ENCODE peak calls at places on chromosomes 7 and 10, in six cellular contexts. One of them, this sample, is unnamed.

GRCh38 chr10:30034433-30035137 is 24.8 kb downstream of the JCAD start:
- DNase-seq in endothelial cell of umbilical vein: no peak
- DNase-seq in K562: no peak
- DNase-seq in A549: no peak
- DNase-seq in HepG2: no peak
- DNase-seq in GM12878: peak; percentile 33
- DNase-seq in this sample: peak; percentile 90

GRCh38 chr10:101566333-101567164 is 21.5 kb downstream of the POLL start:
- DNase-seq in endothelial cell of umbilical vein: peak; percentile 14
- DNase-seq in A549: no peak
- DNase-seq in K562: peak; percentile 71
- DNase-seq in GM12878: no peak
- DNase-seq in HepG2: no peak
- DNase-seq in this sample: no peak

GRCh38 chr7:77799078-77799964 is 748 bp downstream of the PHTF2 start:
- DNase-seq in HepG2: no peak
- DNase-seq in K562: peak; percentile 47
- DNase-seq in endothelial cell of umbilical vein: peak; percentile 61
- DNase-seq in A549: peak; percentile 29
- DNase-seq in GM12878: no peak
- DNase-seq in this sample: peak; percentile 84

GRCh38 chr7:55545496-55545895 is 26.8 kb downstream of the VOPP1 start:
- DNase-seq in K562: no peak
- DNase-seq in GM12878: no peak
- DNase-seq in HepG2: no peak
- DNase-seq in A549: peak; percentile 33
- DNase-seq in endothelial cell of umbilical vein: no peak
- DNase-seq in this sample: no peak

GRCh38 chr10:50312464-50313437 is 61.4 kb upstream of the ASAH2 start:
- DNase-seq in K562: no peak
- DNase-seq in GM12878: no peak
- DNase-seq in A549: no peak
- DNase-seq in HepG2: no peak
- DNase-seq in endothelial cell of umbilical vein: no peak
- DNase-seq in this sample: no peak

GRCh38 chr10:24701447-24701846 is 22.2 kb downstream of the ARHGAP21 start:
- DNase-seq in GM12878: peak; percentile 55
- DNase-seq in A549: no peak
- DNase-seq in endothelial cell of umbilical vein: no peak
- DNase-seq in HepG2: no peak
- DNase-seq in K562: no peak
- DNase-seq in this sample: peak; percentile 57

GRCh38 chr7:106775552-106775936 is 89.5 kb upstream of the PIK3CG start:
- DNase-seq in endothelial cell of umbilical vein: peak; percentile 87
- DNase-seq in HepG2: no peak
- DNase-seq in A549: peak; percentile 75
- DNase-seq in GM12878: no peak
- DNase-seq in K562: peak; percentile 56
- DNase-seq in this sample: peak; percentile 24

GRCh38 chr7:76292206-76292573 is 10.3 kb upstream of the HSPB1 start:
- DNase-seq in K562: no peak
- DNase-seq in endothelial cell of umbilical vein: peak; percentile 98
- DNase-seq in A549: no peak
- DNase-seq in GM12878: no peak
- DNase-seq in HepG2: peak; percentile 40
- DNase-seq in this sample: peak; percentile 74

GRCh38 chr10:15780353-15781135 is 60.8 kb upstream of the ITGA8 start:
- DNase-seq in endothelial cell of umbilical vein: peak; percentile 12
- DNase-seq in GM12878: no peak
- DNase-seq in A549: no peak
- DNase-seq in K562: no peak
- DNase-seq in HepG2: no peak
- DNase-seq in this sample: no peak

GRCh38 chr10:75404335-75405200 is 3.0 kb upstream of the ZNF503 start:
- DNase-seq in HepG2: peak; percentile 67
- DNase-seq in endothelial cell of umbilical vein: no peak
- DNase-seq in GM12878: no peak
- DNase-seq in A549: no peak
- DNase-seq in K562: no peak
- DNase-seq in this sample: no peak

GRCh38 chr7:18407385-18407784 is 88.2 kb upstream of the HDAC9 start:
- DNase-seq in K562: no peak
- DNase-seq in GM12878: no peak
- DNase-seq in HepG2: no peak
- DNase-seq in A549: no peak
- DNase-seq in endothelial cell of umbilical vein: peak; percentile 62
- DNase-seq in this sample: no peak

GRCh38 chr7:91266067-91266930 is 2.1 kb downstream of the FZD1 start:
- DNase-seq in A549: no peak
- DNase-seq in K562: no peak
- DNase-seq in HepG2: no peak
- DNase-seq in endothelial cell of umbilical vein: no peak
- DNase-seq in GM12878: no peak
- DNase-seq in this sample: no peak

GRCh38 chr7:40298421-40298820 is 163.6 kb downstream of the SUGCT start:
- DNase-seq in endothelial cell of umbilical vein: peak; percentile 60
- DNase-seq in GM12878: no peak
- DNase-seq in HepG2: no peak
- DNase-seq in K562: no peak
- DNase-seq in A549: no peak
- DNase-seq in this sample: no peak

GRCh38 chr10:21398549-21399345 is 126.7 kb downstream of the SKIDA1 start:
- DNase-seq in A549: peak; percentile 36
- DNase-seq in HepG2: no peak
- DNase-seq in endothelial cell of umbilical vein: no peak
- DNase-seq in K562: no peak
- DNase-seq in GM12878: no peak
- DNase-seq in this sample: no peak

GRCh38 chr10:118106426-118106825 is 59.7 kb upstream of the RAB11FIP2 start:
- DNase-seq in K562: peak; percentile 14
- DNase-seq in A549: peak; percentile 28
- DNase-seq in GM12878: no peak
- DNase-seq in endothelial cell of umbilical vein: peak; percentile 42
- DNase-seq in HepG2: peak; percentile 20
- DNase-seq in this sample: peak; percentile 51

GRCh38 chr10:102926842-102927241 is 8.7 kb downstream of the CNNM2 start:
- DNase-seq in A549: no peak
- DNase-seq in GM12878: no peak
- DNase-seq in K562: no peak
- DNase-seq in endothelial cell of umbilical vein: no peak
- DNase-seq in HepG2: no peak
- DNase-seq in this sample: no peak

GRCh38 chr10:81831060-81831459 is 43.9 kb upstream of the NRG3 start:
- DNase-seq in HepG2: no peak
- DNase-seq in K562: no peak
- DNase-seq in endothelial cell of umbilical vein: no peak
- DNase-seq in GM12878: no peak
- DNase-seq in A549: no peak
- DNase-seq in this sample: no peak

GRCh38 chr7:41420421-41420820 is 282.5 kb downstream of the INHBA start:
- DNase-seq in K562: no peak
- DNase-seq in endothelial cell of umbilical vein: no peak
- DNase-seq in HepG2: no peak
- DNase-seq in A549: no peak
- DNase-seq in GM12878: no peak
- DNase-seq in this sample: no peak

GRCh38 chr10:132883391-132883881 is 58.9 kb downstream of the CFAP46 start:
- DNase-seq in endothelial cell of umbilical vein: no peak
- DNase-seq in HepG2: no peak
- DNase-seq in K562: no peak
- DNase-seq in GM12878: no peak
- DNase-seq in A549: no peak
- DNase-seq in this sample: no peak

GRCh38 chr10:30984563-30985328 is 46.9 kb downstream of the ZNF438 start:
- DNase-seq in K562: no peak
- DNase-seq in A549: no peak
- DNase-seq in HepG2: no peak
- DNase-seq in GM12878: no peak
- DNase-seq in endothelial cell of umbilical vein: peak; percentile 74
- DNase-seq in this sample: peak; percentile 65

GRCh38 chr7:21767300-21767900 is 178.3 kb downstream of the CDCA7L start:
- DNase-seq in HepG2: peak; percentile 84
- DNase-seq in K562: peak; percentile 37
- DNase-seq in endothelial cell of umbilical vein: peak; percentile 60
- DNase-seq in GM12878: peak; percentile 26
- DNase-seq in A549: peak; percentile 90
- DNase-seq in this sample: peak; percentile 72

GRCh38 chr7:140656548-140657515 is 15.9 kb upstream of the ADCK2 start:
- DNase-seq in GM12878: no peak
- DNase-seq in endothelial cell of umbilical vein: peak; percentile 43
- DNase-seq in K562: no peak
- DNase-seq in A549: no peak
- DNase-seq in HepG2: peak; percentile 27
- DNase-seq in this sample: peak; percentile 95

GRCh38 chr7:140655511-140656408 is 15.1 kb upstream of the DENND2A start:
- DNase-seq in endothelial cell of umbilical vein: no peak
- DNase-seq in A549: no peak
- DNase-seq in HepG2: no peak
- DNase-seq in GM12878: no peak
- DNase-seq in K562: no peak
- DNase-seq in this sample: no peak

GRCh38 chr7:140659727-140660396 is 12.9 kb upstream of the ADCK2 start:
- DNase-seq in A549: no peak
- DNase-seq in K562: no peak
- DNase-seq in endothelial cell of umbilical vein: no peak
- DNase-seq in GM12878: no peak
- DNase-seq in HepG2: no peak
- DNase-seq in this sample: no peak

GRCh38 chr7:140661124-140661523 is 11.6 kb upstream of the ADCK2 start:
- DNase-seq in K562: no peak
- DNase-seq in GM12878: no peak
- DNase-seq in HepG2: no peak
- DNase-seq in A549: peak; percentile 28
- DNase-seq in endothelial cell of umbilical vein: no peak
- DNase-seq in this sample: no peak
- TF ChIP-seq CTCF in K562: peak; percentile 47
- TF ChIP-seq CTCF in GM12878: no peak
- TF ChIP-seq CTCF in HepG2: peak; percentile 43
- TF ChIP-seq CTCF in A549: no peak
- TF ChIP-seq CTCF in endothelial cell of umbilical vein: no peak
- TF ChIP-seq CTCF in this sample: no peak

GRCh38 chr7:136894789-136895188 is 26.3 kb downstream of the CHRM2 start:
- DNase-seq in K562: no peak
- DNase-seq in A549: no peak
- DNase-seq in GM12878: no peak
- DNase-seq in endothelial cell of umbilical vein: no peak
- DNase-seq in HepG2: no peak
- DNase-seq in this sample: no peak

GRCh38 chr7:136887317-136887716 is 18.9 kb downstream of the CHRM2 start:
- DNase-seq in A549: no peak
- DNase-seq in K562: no peak
- DNase-seq in GM12878: no peak
- DNase-seq in endothelial cell of umbilical vein: no peak
- DNase-seq in HepG2: no peak
- DNase-seq in this sample: no peak

GRCh38 chr7:136884492-136884891 is 16.0 kb downstream of the CHRM2 start:
- DNase-seq in endothelial cell of umbilical vein: no peak
- DNase-seq in A549: no peak
- DNase-seq in HepG2: no peak
- DNase-seq in GM12878: no peak
- DNase-seq in K562: no peak
- DNase-seq in this sample: no peak

DNA sequence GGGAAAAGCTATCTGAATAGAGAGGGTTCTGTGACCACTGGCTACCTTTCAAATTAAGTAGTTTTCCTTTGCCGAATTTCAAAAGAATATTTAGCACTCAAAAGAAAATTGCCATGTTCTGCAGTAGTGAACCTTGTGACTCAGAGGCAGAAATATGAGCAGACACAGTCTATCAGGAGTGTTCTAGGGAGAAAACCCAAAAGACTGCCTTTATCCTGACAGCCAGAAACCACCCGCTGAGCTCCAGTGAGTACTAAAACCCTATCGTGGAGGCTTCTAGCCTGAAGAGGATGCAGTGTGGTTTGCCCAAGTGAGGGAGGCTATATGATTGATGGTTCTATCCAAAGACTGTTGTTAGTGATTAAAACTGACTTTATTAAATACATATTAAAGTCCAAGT is 21.9 kb downstream of the CHRM2 start:
- DNase-seq in HepG2: no peak
- DNase-seq in A549: no peak
- DNase-seq in K562: no peak
- DNase-seq in endothelial cell of umbilical vein: no peak
- DNase-seq in GM12878: no peak
- DNase-seq in this sample: no peak
- TF ChIP-seq MYC in HepG2: no peak
- TF ChIP-seq MYC in A549: no peak
- TF ChIP-seq MYC in K562: no peak
- TF ChIP-seq MYC in endothelial cell of umbilical vein: no peak
- TF ChIP-seq MYC in GM12878: no peak
- TF ChIP-seq MYC in this sample: no peak

GRCh38 chr10:125640609-125641008 is 42.4 kb downstream of the TEX36 start:
- DNase-seq in GM12878: no peak
- DNase-seq in endothelial cell of umbilical vein: no peak
- DNase-seq in A549: no peak
- DNase-seq in HepG2: no peak
- DNase-seq in K562: no peak
- DNase-seq in this sample: no peak
- TF ChIP-seq CTCF in GM12878: no peak
- TF ChIP-seq CTCF in endothelial cell of umbilical vein: no peak
- TF ChIP-seq CTCF in A549: no peak
- TF ChIP-seq CTCF in HepG2: no peak
- TF ChIP-seq CTCF in K562: no peak
- TF ChIP-seq CTCF in this sample: no peak

DNA sequence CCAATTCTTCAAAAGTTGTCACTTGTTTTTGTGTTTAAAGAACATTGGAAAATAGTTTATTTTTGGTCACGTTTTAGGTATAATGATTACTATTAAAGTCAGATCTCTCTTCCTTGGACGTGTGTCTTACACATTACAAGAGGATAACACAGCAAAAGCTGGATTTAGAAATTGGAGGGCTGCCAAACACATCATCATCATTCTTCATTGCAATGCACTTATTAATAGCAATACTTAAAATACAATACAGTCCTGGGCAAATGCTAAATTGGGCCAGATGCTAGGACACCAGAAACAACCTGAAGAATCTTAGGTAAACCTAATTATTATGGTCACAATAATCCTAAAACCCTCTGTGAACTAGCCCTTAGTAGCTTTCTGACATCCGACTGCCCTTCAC is 303.6 kb downstream of the DGKB start:
- DNase-seq in K562: no peak
- DNase-seq in endothelial cell of umbilical vein: no peak
- DNase-seq in HepG2: no peak
- DNase-seq in A549: no peak
- DNase-seq in GM12878: no peak
- DNase-seq in this sample: no peak
- TF ChIP-seq MYC in K562: no peak
- TF ChIP-seq MYC in endothelial cell of umbilical vein: no peak
- TF ChIP-seq MYC in HepG2: no peak
- TF ChIP-seq MYC in A549: no peak
- TF ChIP-seq MYC in GM12878: no peak
- TF ChIP-seq MYC in this sample: no peak

GRCh38 chr10:35037104-35037503 is 53.0 kb downstream of the CUL2 start:
- DNase-seq in A549: no peak
- DNase-seq in endothelial cell of umbilical vein: no peak
- DNase-seq in K562: no peak
- DNase-seq in GM12878: no peak
- DNase-seq in HepG2: no peak
- DNase-seq in this sample: no peak
- TF ChIP-seq CTCF in A549: no peak
- TF ChIP-seq CTCF in endothelial cell of umbilical vein: no peak
- TF ChIP-seq CTCF in K562: no peak
- TF ChIP-seq CTCF in GM12878: no peak
- TF ChIP-seq CTCF in HepG2: no peak
- TF ChIP-seq CTCF in this sample: no peak